ENCODE peak calls at places on chromosome 13, in five cellular contexts. Y, W, R, C and O are unnamed samples.

GRCh38 chr13:43933378-43933777 is 53.7 kb downstream of the LACC1 start:
- DNase-seq in Y (no peak), W (no peak), R (no peak), C (no peak), O (no peak)

GRCh38 chr13:100668408-100668807 is 6.2 kb downstream of the TMTC4 start:
- DNase-seq in Y (no peak), W (no peak), R (peak; percentile 89), C (no peak), O (no peak)

GRCh38 chr13:93249259-93249917 is 22.8 kb downstream of the GPC6 start:
- DNase-seq in Y (no peak), W (no peak), R (peak; percentile 91), C (no peak), O (no peak)

GRCh38 chr13:45763419-45763818 is 61.3 kb downstream of the CBY2 start:
- DNase-seq in Y (no peak), W (no peak), R (no peak), C (no peak), O (no peak)

GRCh38 chr13:25178070-25178469 is 6.0 kb upstream of the AMER2 start:
- DNase-seq in Y (no peak), W (no peak), R (no peak), C (no peak), O (no peak)

GRCh38 chr13:59034198-59034597 is 1129.5 kb downstream of the DIAPH3 start:
- DNase-seq in Y (peak; percentile 24), W (no peak), R (no peak), C (no peak), O (no peak)

GRCh38 chr13:31199849-31200635 is at the start of gene B3GLCT:
- DNase-seq in Y (peak; percentile 92), W (peak; percentile 92), R (peak; percentile 37), C (no peak), O (peak; percentile 79)

GRCh38 chr13:76745246-76746200 is 140.7 kb downstream of the KCTD12 start:
- DNase-seq in Y (no peak), W (no peak), R (no peak), C (no peak), O (no peak)

GRCh38 chr13:79043208-79043607 is 362.8 kb downstream of the RBM26 start:
- DNase-seq in Y (no peak), W (no peak), R (no peak), C (no peak), O (no peak)

GRCh38 chr13:93525087-93525486 is 298.5 kb downstream of the GPC6 start:
- DNase-seq in Y (no peak), W (no peak), R (no peak), C (no peak), O (no peak)

GRCh38 chr13:26050568-26051230 is 1.1 kb downstream of the SHISA2 start:
- DNase-seq in Y (peak; percentile 77), W (peak; percentile 72), R (peak; percentile 22), C (no peak), O (no peak)

GRCh38 chr13:91216928-91217700 is 130.4 kb upstream of the MIR17HG start:
- DNase-seq in Y (peak; percentile 97), W (no peak), R (no peak), C (no peak), O (no peak)

GRCh38 chr13:100694722-100695644 is 20.4 kb upstream of the TMTC4 start:
- DNase-seq in Y (peak; percentile 77), W (peak; percentile 46), R (peak; percentile 94), C (no peak), O (peak; percentile 49)

GRCh38 chr13:97946951-97947588 is 6.4 kb upstream of the IPO5 start:
- DNase-seq in Y (no peak), W (no peak), R (peak; percentile 92), C (no peak), O (no peak)

GRCh38 chr13:97224544-97225324 is 2.6 kb downstream of the MBNL2 start:
- DNase-seq in Y (no peak), W (no peak), R (peak; percentile 41), C (no peak), O (peak; percentile 85)

GRCh38 chr13:69035771-69036170 is 1071.9 kb upstream of the ATXN8OS start:
- DNase-seq in Y (no peak), W (no peak), R (no peak), C (no peak), O (no peak)

GRCh38 chr13:82654851-82655517 is 1227.3 kb downstream of the SLITRK1 start:
- DNase-seq in Y (no peak), W (peak; percentile 87), R (peak; percentile 51), C (peak; percentile 20), O (no peak)

GRCh38 chr13:46031581-46032263 is 20.8 kb downstream of the ZC3H13 start:
- DNase-seq in Y (no peak), W (no peak), R (no peak), C (no peak), O (peak; percentile 57)

GRCh38 chr13:112636401-112636975 is 48.5 kb upstream of the TUBGCP3 start:
- DNase-seq in Y (no peak), W (peak; percentile 51), R (no peak), C (no peak), O (no peak)

GRCh38 chr13:41065098-41065497 is 3.8 kb downstream of the WBP4 start:
- DNase-seq in Y (no peak), W (no peak), R (peak; percentile 72), C (no peak), O (peak; percentile 81)

GRCh38 chr13:102868366-102868936 is 22.6 kb downstream of the ERCC5 start:
- DNase-seq in Y (no peak), W (no peak), R (no peak), C (no peak), O (no peak)

GRCh38 chr13:102863590-102863989 is 17.8 kb downstream of the ERCC5 start:
- DNase-seq in Y (no peak), W (no peak), R (no peak), C (no peak), O (no peak)

GRCh38 chr13:102862624-102863210 is 16.9 kb downstream of the ERCC5 start:
- DNase-seq in Y (no peak), W (no peak), R (no peak), C (no peak), O (no peak)
- H3K36me3 ChIP-seq in Y (peaks cover 11% of the 10 kb centered on the region), W (peaks cover 65% of the 10 kb centered on the region), R (peaks cover 68% of the 10 kb centered on the region), C (peaks cover 83% of the 10 kb centered on the region), O (peaks cover 39% of the 10 kb centered on the region)

GRCh38 chr13:19067767-19068166 is 113.9 kb downstream of the TUBA3C start:
- DNase-seq in Y (no peak), W (no peak), R (no peak), C (no peak), O (no peak)
- H3K9me3 ChIP-seq in Y (peaks cover 4% of the 10 kb centered on the region), W (peaks cover 7% of the 10 kb centered on the region), R (peaks cover 13% of the 10 kb centered on the region), C (no peaks in the 10 kb centered on the region), O (peaks cover 2% of the 10 kb centered on the region)

GRCh38 chr13:64697226-64697625 is 2532.9 kb downstream of the PCDH9 start:
- DNase-seq in Y (no peak), W (no peak), R (no peak), C (no peak), O (no peak)
- H3K4me1 ChIP-seq in Y (no peaks in the 10 kb centered on the region), W (no peaks in the 10 kb centered on the region), R (no peaks in the 10 kb centered on the region), C (no peaks in the 10 kb centered on the region), O (no peaks in the 10 kb centered on the region)

GRCh38 chr13:51435002-51435578 is 17.7 kb downstream of the INTS6 start:
- DNase-seq in Y (no peak), W (no peak), R (no peak), C (no peak), O (peak; percentile 23)
- H3K36me3 ChIP-seq in Y (peaks cover 24% of the 10 kb centered on the region), W (no peaks in the 10 kb centered on the region), R (peaks cover under 1% of the 10 kb centered on the region), C (no peaks in the 10 kb centered on the region), O (peaks cover 2% of the 10 kb centered on the region)

GRCh38 chr13:18995259-18995873 is 186.3 kb downstream of the TUBA3C start:
- DNase-seq in Y (no peak), W (no peak), R (no peak), C (no peak), O (no peak)

GRCh38 chr13:18996627-18997051 is 185.0 kb downstream of the TUBA3C start:
- DNase-seq in Y (no peak), W (no peak), R (no peak), C (no peak), O (no peak)

GRCh38 chr13:18996221-18996620 is 185.4 kb downstream of the TUBA3C start:
- DNase-seq in Y (no peak), W (no peak), R (no peak), C (no peak), O (no peak)

GRCh38 chr13:18993884-18994660 is 187.6 kb downstream of the TUBA3C start:
- DNase-seq in Y (no peak), W (no peak), R (no peak), C (no peak), O (no peak)

GRCh38 chr13:18998389-18998788 is 183.2 kb downstream of the TUBA3C start:
- DNase-seq in Y (no peak), W (no peak), R (no peak), C (no peak), O (no peak)
- H3K9me3 ChIP-seq in Y (peaks cover 22% of the 10 kb centered on the region), W (no peaks in the 10 kb centered on the region), R (peaks cover 17% of the 10 kb centered on the region), C (peaks cover 6% of the 10 kb centered on the region), O (no peaks in the 10 kb centered on the region)

DNA sequence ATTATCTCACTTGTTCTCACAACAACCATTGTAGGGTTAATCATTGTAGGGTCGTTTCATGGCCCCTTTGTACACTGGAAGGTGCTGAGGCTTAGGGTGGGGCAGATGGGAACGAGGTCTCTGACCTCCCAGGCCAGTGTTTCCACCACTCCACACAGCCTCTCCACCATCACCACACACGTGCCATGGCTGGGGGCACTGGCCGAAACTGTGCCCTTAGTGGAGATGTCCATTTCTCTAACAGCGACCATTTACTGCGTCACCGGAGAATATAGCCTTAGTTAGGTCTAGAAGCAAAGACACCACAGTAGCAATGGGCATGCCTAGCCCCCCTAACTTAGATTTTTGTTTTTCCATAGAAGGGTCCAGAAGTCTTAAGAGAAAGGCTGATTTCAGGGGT is 36.5 kb downstream of the COL4A1 start:
- DNase-seq in Y (no peak), W (no peak), R (no peak), C (no peak), O (no peak)
- H3K4me1 ChIP-seq in Y (peaks cover 39% of the 10 kb centered on the region), W (peaks cover 9% of the 10 kb centered on the region), R (peaks cover 10% of the 10 kb centered on the region), C (peaks cover 90% of the 10 kb centered on the region), O (no peaks in the 10 kb centered on the region)

DNA sequence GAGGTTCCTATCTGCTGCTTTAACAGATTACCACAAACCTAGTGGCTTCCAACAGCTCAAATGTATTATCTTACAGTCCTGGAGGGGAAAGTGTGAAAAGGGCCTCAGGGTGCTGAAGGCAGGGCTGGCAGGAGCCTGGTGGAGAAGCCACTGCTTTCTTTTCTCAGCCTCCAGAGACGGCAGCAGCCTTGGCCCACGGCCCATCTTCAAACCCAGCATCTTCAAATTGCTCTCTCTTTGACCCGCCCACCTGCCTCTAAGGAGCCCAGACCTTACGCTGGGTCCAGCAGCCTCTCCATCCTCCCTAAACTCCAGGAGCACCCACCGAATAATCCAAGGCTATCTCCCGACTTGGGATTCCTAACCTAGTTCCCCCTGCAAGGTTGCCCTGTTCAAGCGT is 35.6 kb downstream of the C13orf46 start:
- DNase-seq in Y (no peak), W (peak; percentile 41), R (no peak), C (no peak), O (no peak)
- H3K36me3 ChIP-seq in Y (no peaks in the 10 kb centered on the region), W (no peaks in the 10 kb centered on the region), R (no peaks in the 10 kb centered on the region), C (no peaks in the 10 kb centered on the region), O (no peaks in the 10 kb centered on the region)